ENCODE peak calls at places on chromosomes 4 and X, in four cellular contexts. Q, G, R and E are unnamed samples.

GRCh38 chr4:119329837-119330620 is 8.1 kb upstream of the FABP2 start:
- DNase-seq in Q (no peak), G (no peak), R (no peak), E (no peak)

GRCh38 chr4:2273657-2274319 is 11.9 kb upstream of the MXD4 start:
- DNase-seq in Q (no peak), G (no peak), R (no peak), E (no peak)

GRCh38 chrX:114611018-114611619 is 27.2 kb downstream of the HTR2C start:
- DNase-seq in Q (no peak), G (no peak), R (no peak), E (no peak)

GRCh38 chrX:9337056-9337455 is 127.8 kb upstream of the TBL1X start:
- DNase-seq in Q (no peak), G (no peak), R (no peak), E (no peak)

GRCh38 chrX:154411981-154412340 is 622 bp downstream of the TAFAZZIN start:
- DNase-seq in Q (peak; percentile 76), G (peak; percentile 32), R (no peak), E (peak; percentile 35)

GRCh38 chr4:185894481-185894880 is 82.5 kb upstream of the SORBS2 start:
- DNase-seq in Q (no peak), G (no peak), R (no peak), E (no peak)

GRCh38 chrX:96407043-96407442 is 277.6 kb upstream of the DIAPH2 start:
- DNase-seq in Q (peak; percentile 36), G (no peak), R (no peak), E (peak; percentile 3)

GRCh38 chrX:10783451-10783995 is 163.1 kb upstream of the MID1 start:
- DNase-seq in Q (no peak), G (no peak), R (no peak), E (no peak)

GRCh38 chrX:75603833-75604232 is 81.0 kb upstream of the ZDHHC15 start:
- DNase-seq in Q (no peak), G (no peak), R (no peak), E (no peak)

GRCh38 chrX:50117477-50117876 is 83.3 kb downstream of the AKAP4 start:
- DNase-seq in Q (no peak), G (no peak), R (no peak), E (no peak)

GRCh38 chr4:52014903-52015302 is 5.3 kb downstream of the LRRC66 start:
- DNase-seq in Q (no peak), G (no peak), R (no peak), E (no peak)

GRCh38 chr4:174318829-174319764 is 35.4 kb downstream of the CEP44 start:
- DNase-seq in Q (no peak), G (no peak), R (no peak), E (no peak)

GRCh38 chrX:119659522-119659921 is 33.4 kb downstream of the SEPTIN6 start:
- DNase-seq in Q (no peak), G (no peak), R (no peak), E (no peak)

GRCh38 chr4:8594097-8595038 is 1.8 kb downstream of the CPZ start:
- DNase-seq in Q (peak; percentile 73), G (no peak), R (peak; percentile 4), E (no peak)

GRCh38 chr4:156194896-156195295 is 241.2 kb upstream of the CTSO start:
- DNase-seq in Q (no peak), G (no peak), R (no peak), E (peak; percentile 51)

GRCh38 chr4:7049739-7050138 is 6.6 kb downstream of the TADA2B start:
- DNase-seq in Q (no peak), G (no peak), R (no peak), E (no peak)

GRCh38 chr4:125484912-125485311 is 170.2 kb downstream of the FAT4 start:
- DNase-seq in Q (no peak), G (no peak), R (no peak), E (no peak)

GRCh38 chrX:134443461-134443860 is 16.5 kb upstream of the HPRT1 start:
- DNase-seq in Q (no peak), G (no peak), R (no peak), E (no peak)

GRCh38 chrX:1493877-1494510 is 41.3 kb upstream of the ASMTL start:
- DNase-seq in Q (no peak), G (no peak), R (no peak), E (no peak)

GRCh38 chr4:184503869-184504300 is 29.5 kb upstream of the IRF2 start:
- DNase-seq in Q (no peak), G (no peak), R (no peak), E (peak; percentile 72)

GRCh38 chr4:48939785-48940184 is 33.2 kb upstream of the OCIAD2 start:
- DNase-seq in Q (no peak), G (no peak), R (no peak), E (peak; percentile 81)

GRCh38 chr4:155609455-155610059 is 57.1 kb upstream of the GUCY1A1 start:
- DNase-seq in Q (no peak), G (no peak), R (no peak), E (no peak)

GRCh38 chr4:37243722-37244582 is 591 bp upstream of the NWD2 start:
- DNase-seq in Q (no peak), G (no peak), R (no peak), E (peak; percentile 30)

GRCh38 chrX:12973561-12974216 is 1.2 kb upstream of the TMSB4X start:
- DNase-seq in Q (peak; percentile 42), G (peak; percentile 21), R (no peak), E (no peak)

GRCh38 chrX:107448625-107449468 is 605 bp upstream of the FRMPD3 start:
- DNase-seq in Q (peak; percentile 47), G (no peak), R (no peak), E (no peak)

GRCh38 chr4:24664956-24665355 is 80.6 kb upstream of the DHX15 start:
- DNase-seq in Q (no peak), G (no peak), R (no peak), E (no peak)

GRCh38 chrX:9352683-9353430 is 112.0 kb upstream of the TBL1X start:
- DNase-seq in Q (no peak), G (no peak), R (peak; percentile 38), E (no peak)

GRCh38 chr4:41722171-41722570 is 26.4 kb downstream of the PHOX2B start:
- DNase-seq in Q (no peak), G (no peak), R (no peak), E (no peak)

GRCh38 chrX:120365320-120365719 is 3.4 kb downstream of the ATP1B4 start:
- DNase-seq in Q (peak; percentile 31), G (peak; percentile 20), R (no peak), E (no peak)

GRCh38 chrX:139015627-139016026 is 304.1 kb upstream of the FGF13 start:
- DNase-seq in Q (no peak), G (no peak), R (no peak), E (no peak)

GRCh38 chr4:105509291-105509690 is 35.4 kb upstream of the PPA2 start:
- DNase-seq in Q (no peak), G (no peak), R (peak; percentile 20), E (no peak)

GRCh38 chrX:47316276-47317025 is 53.9 kb upstream of the ZNF157 start:
- DNase-seq in Q (no peak), G (no peak), R (no peak), E (no peak)

GRCh38 chrX:47321978-47322377 is 48.4 kb upstream of the ZNF157 start:
- DNase-seq in Q (no peak), G (no peak), R (no peak), E (no peak)

DNA sequence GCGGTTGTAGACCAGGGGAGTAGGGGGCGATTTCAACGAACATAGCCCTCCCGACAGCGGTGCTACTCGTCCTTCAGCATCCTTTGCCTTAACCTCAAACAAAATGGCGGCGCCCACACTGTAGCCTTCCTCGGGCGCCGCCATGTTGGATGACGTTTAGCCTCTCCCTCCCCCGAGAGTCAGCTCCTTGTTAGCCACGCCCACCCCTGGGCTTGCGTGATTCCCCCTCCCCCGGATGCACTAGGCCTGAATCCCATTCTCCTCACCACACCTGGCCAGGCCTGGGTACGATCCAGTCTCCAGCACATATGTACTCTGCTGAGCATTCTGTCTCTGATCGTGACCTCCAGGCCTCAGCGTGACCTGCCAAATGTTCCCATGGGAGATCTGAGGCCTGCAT is 49.0 kb upstream of the ZNF157 start:
- DNase-seq in Q (peak; percentile 73), G (no peak), R (no peak), E (peak; percentile 41)
- H3K27ac ChIP-seq in Q (no peak overlapping the region), G (no peak overlapping the region), R (no peak overlapping the region), E (no peak overlapping the region)

DNA sequence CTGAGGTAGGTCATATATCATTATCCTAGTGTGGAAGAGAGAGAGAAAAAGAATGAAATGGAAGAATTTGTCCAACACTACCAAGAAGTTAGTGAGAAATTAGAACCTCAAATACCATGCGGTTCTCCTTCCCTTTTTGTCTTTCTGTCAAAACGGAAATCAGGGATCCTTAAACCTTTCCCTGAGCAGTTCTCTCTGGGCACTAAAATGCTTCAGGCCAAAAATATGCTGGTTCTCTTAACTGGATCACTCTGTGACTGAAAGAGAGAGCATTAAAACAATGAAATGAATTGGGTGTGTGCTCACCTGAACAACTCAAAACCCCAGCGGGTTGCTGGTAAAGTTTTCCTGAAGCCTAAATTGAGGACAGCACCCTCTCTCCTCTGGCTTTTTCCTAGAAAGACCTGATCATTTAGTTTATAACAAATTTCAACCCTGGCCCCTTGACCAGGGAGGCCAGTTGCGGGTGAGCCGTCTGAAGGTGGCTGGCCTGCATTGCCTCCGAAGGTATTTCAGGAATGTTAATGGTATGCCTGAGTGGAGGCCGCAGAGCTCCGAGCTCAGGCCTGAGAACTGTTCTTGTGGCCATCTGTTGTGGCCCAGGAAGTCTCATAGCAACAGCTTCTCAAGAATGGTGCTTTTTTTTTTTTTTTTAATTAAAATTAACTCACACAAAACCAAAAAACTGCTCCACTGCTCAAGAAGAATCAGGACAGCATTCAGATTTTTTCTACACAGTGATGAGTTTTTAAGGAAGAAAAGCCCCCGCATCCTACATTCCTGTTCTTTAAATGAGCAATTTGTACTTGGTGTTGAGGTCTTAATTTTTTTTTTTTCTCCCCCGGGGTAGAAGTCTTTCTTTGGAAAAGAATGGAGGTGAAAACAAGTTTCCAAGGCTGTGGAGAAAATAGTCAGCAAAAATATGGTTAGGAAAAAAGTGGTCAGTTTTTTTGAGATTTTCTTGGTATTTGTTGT is 155.1 kb downstream of the SHROOM3 start:
- DNase-seq in Q (no peak), G (no peak), R (no peak), E (no peak)
- H3K27ac ChIP-seq in Q (no peak overlapping the region), G (no peak overlapping the region), R (no peak overlapping the region), E (no peak overlapping the region)

GRCh38 chr4:151407466-151408379 is 1.3 kb upstream of the FHIP1A start:
- DNase-seq in Q (peak; percentile 46), G (peak; percentile 1), R (peak; percentile 40), E (no peak)

GRCh38 chr4:151408630-151409469 is at the start of gene FHIP1A:
- DNase-seq in Q (peak; percentile 83), G (peak; percentile 79), R (no peak), E (peak; percentile 90)

GRCh38 chr4:151407018-151407417 is 2.0 kb upstream of the FHIP1A start:
- DNase-seq in Q (no peak), G (no peak), R (no peak), E (no peak)

GRCh38 chr4:151409470-151410313 is 716 bp downstream of the FHIP1A start:
- DNase-seq in Q (peak; percentile 60), G (no peak), R (no peak), E (peak; percentile 58)

GRCh38 chr4:151408380-151408629 is 671 bp upstream of the FHIP1A start:
- DNase-seq in Q (no peak), G (no peak), R (no peak), E (no peak)
- H3K27ac ChIP-seq in Q (no peak overlapping the region), G (no peak overlapping the region), R (no peak overlapping the region), E (peak overlapping the region; percentile 97)

DNA sequence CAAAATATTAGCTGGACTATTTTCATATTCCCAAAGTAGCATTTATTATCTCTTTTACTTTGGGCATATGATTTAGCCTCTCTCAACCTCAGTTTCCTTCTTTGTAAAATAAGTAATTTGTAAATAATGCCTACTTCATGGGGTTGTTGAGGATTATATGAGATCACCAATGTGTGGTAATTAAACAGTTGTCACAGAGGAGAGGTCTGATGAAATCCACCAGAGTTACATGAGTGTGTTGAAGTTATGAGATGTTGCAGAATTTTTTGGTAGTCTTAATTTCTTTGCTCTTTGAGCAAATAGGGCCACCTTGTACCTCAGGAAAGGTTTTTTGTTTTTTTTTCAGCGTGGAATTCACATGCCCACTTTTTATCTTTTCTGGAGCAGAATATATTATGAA is 1.4 kb downstream of the COX7B start:
- DNase-seq in Q (no peak), G (no peak), R (no peak), E (no peak)
- H3K27ac ChIP-seq in Q (no peak overlapping the region), G (peak overlapping the region; percentile 81), R (peak overlapping the region; percentile 75), E (peak overlapping the region; percentile 89)